ENCODE peak calls at places on chromosomes 7 and 10, in eight cellular contexts. I is colonic mucosa, E is GM23338, F is transverse colon, K is thyroid gland, G is breast epithelium, V is sigmoid colon, B is upper lobe of left lung. T is an unnamed sample.

GRCh38 chr10:87618470-87619423 is 40.9 kb upstream of the PAPSS2 start:
- DNase-seq in I (peak; percentile 82), E (no peak), F (peak; percentile 63), K (peak; percentile 63), G (no peak), V (no peak), B (peak; percentile 1), T (no peak)

GRCh38 chr7:891291-891690 is 14.9 kb downstream of the GET4 start:
- DNase-seq in I (no peak), E (no peak), F (no peak), K (no peak), G (no peak), V (no peak), B (peak; percentile 73), T (no peak)

GRCh38 chr7:19376591-19376990 is 231.4 kb upstream of the FERD3L start:
- DNase-seq in I (no peak), E (no peak), F (no peak), K (no peak), G (no peak), V (no peak), B (no peak), T (no peak)

GRCh38 chr7:44065431-44066110 is at the start of gene PGAM2:
- DNase-seq in I (no peak), E (peak; percentile 67), F (peak; percentile 18), K (peak; percentile 78), G (no peak), V (peak; percentile 79), B (no peak), T (no peak)

GRCh38 chr10:69407621-69408301 is 9.0 kb downstream of the TACR2 start:
- DNase-seq in I (no peak), E (peak; percentile 58), F (no peak), K (peak; percentile 20), G (peak; percentile 24), V (no peak), B (no peak), T (peak; percentile 64)

GRCh38 chr7:36683695-36684357 is 40.5 kb downstream of the AOAH start:
- DNase-seq in I (no peak), E (no peak), F (no peak), K (no peak), G (no peak), V (no peak), B (no peak), T (no peak)

GRCh38 chr10:68348265-68348741 is 15.6 kb upstream of the PBLD start:
- DNase-seq in I (peak; percentile 58), E (peak; percentile 85), F (peak; percentile 38), K (peak; percentile 26), G (no peak), V (no peak), B (no peak), T (peak; percentile 81)

GRCh38 chr10:13219685-13220670 is 14.2 kb downstream of the UCMA start:
- DNase-seq in I (peak; percentile 20), E (peak; percentile 84), F (peak; percentile 15), K (peak; percentile 60), G (peak; percentile 78), V (peak; percentile 26), B (no peak), T (no peak)

GRCh38 chr7:155208681-155209477 is 88.8 kb upstream of the INSIG1 start:
- DNase-seq in I (no peak), E (no peak), F (no peak), K (no peak), G (no peak), V (no peak), B (no peak), T (peak; percentile 47)

GRCh38 chr7:1110358-1110757 is 22.4 kb downstream of the GPER1 start:
- DNase-seq in I (no peak), E (no peak), F (no peak), K (no peak), G (no peak), V (no peak), B (peak; percentile 78), T (no peak)

GRCh38 chr7:155322530-155322929 is 24.9 kb downstream of the INSIG1 start:
- DNase-seq in I (no peak), E (no peak), F (no peak), K (no peak), G (no peak), V (no peak), B (no peak), T (no peak)

GRCh38 chr10:72622271-72622670 is 3.6 kb downstream of the MICU1 start:
- DNase-seq in I (no peak), E (peak; percentile 29), F (no peak), K (no peak), G (no peak), V (no peak), B (no peak), T (no peak)

GRCh38 chr7:3154317-3154716 is 110.7 kb upstream of the CARD11 start:
- DNase-seq in I (no peak), E (no peak), F (no peak), K (no peak), G (no peak), V (peak; percentile 41), B (no peak), T (no peak)

GRCh38 chr10:16828114-16828568 is 10.9 kb upstream of the RSU1 start:
- DNase-seq in I (peak; percentile 72), E (peak; percentile 95), F (peak; percentile 59), K (peak; percentile 50), G (no peak), V (peak; percentile 71), B (no peak), T (peak; percentile 95)

GRCh38 chr7:88759216-88759955 is at the start of gene ZNF804B:
- DNase-seq in I (no peak), E (peak; percentile 74), F (peak; percentile 5), K (peak; percentile 81), G (no peak), V (peak; percentile 62), B (peak; percentile 83), T (no peak)

GRCh38 chr10:43197834-43198681 is 59.8 kb downstream of the CSGALNACT2 start:
- DNase-seq in I (no peak), E (peak; percentile 42), F (no peak), K (no peak), G (peak; percentile 14), V (peak; percentile 40), B (peak; percentile 61), T (peak; percentile 50)
- TF ChIP-seq CTCF in I (peak; percentile 17), E (peak; percentile 49), F (no peak), K (no peak), G (no peak), V (no peak), B (peak; percentile 32), T (peak; percentile 62)

GRCh38 chr10:93977442-93977841 is 16.3 kb upstream of the PLCE1 start:
- DNase-seq in I (no peak), E (no peak), F (no peak), K (no peak), G (no peak), V (no peak), B (no peak), T (no peak)
- H3K36me3 ChIP-seq in I (no peaks in the 10 kb centered on the region), E (no peaks in the 10 kb centered on the region), F (no peaks in the 10 kb centered on the region), K (no peaks in the 10 kb centered on the region), G (no peaks in the 10 kb centered on the region), V (no peaks in the 10 kb centered on the region), B (no peaks in the 10 kb centered on the region), T (no peaks in the 10 kb centered on the region)

GRCh38 chr7:96228760-96229159 is 93.1 kb downstream of the SLC25A13 start:
- DNase-seq in I (no peak), E (no peak), F (no peak), K (no peak), G (no peak), V (no peak), B (peak; percentile 61), T (no peak)

GRCh38 chr7:96225251-96225650 is 96.6 kb downstream of the SLC25A13 start:
- DNase-seq in I (no peak), E (no peak), F (no peak), K (no peak), G (no peak), V (no peak), B (no peak), T (no peak)

GRCh38 chr7:96224073-96224472 is 97.8 kb downstream of the SLC25A13 start:
- DNase-seq in I (no peak), E (no peak), F (no peak), K (no peak), G (no peak), V (no peak), B (no peak), T (no peak)

GRCh38 chr7:96221888-96222287 is 100.0 kb downstream of the SLC25A13 start:
- DNase-seq in I (no peak), E (no peak), F (no peak), K (no peak), G (no peak), V (no peak), B (no peak), T (no peak)

GRCh38 chr7:96224682-96225081 is 97.2 kb downstream of the SLC25A13 start:
- DNase-seq in I (no peak), E (peak; percentile 55), F (no peak), K (no peak), G (no peak), V (no peak), B (no peak), T (peak; percentile 47)
- H3K4me1 ChIP-seq in I (no peaks in the 10 kb centered on the region), E (no peaks in the 10 kb centered on the region), F (peaks cover 6% of the 10 kb centered on the region), K (peaks cover 10% of the 10 kb centered on the region), G (no peaks in the 10 kb centered on the region), V (no peaks in the 10 kb centered on the region), B (peaks cover 1% of the 10 kb centered on the region), T (no peaks in the 10 kb centered on the region)

GRCh38 chr10:77586719-77587423 is 50.7 kb downstream of the KCNMA1 start:
- DNase-seq in I (peak; percentile 48), E (no peak), F (peak; percentile 57), K (peak; percentile 51), G (no peak), V (peak; percentile 95), B (no peak), T (no peak)
- TF ChIP-seq CTCF in I (no peak), E (no peak), F (no peak), K (no peak), G (no peak), V (no peak), B (no peak), T (no peak)

DNA sequence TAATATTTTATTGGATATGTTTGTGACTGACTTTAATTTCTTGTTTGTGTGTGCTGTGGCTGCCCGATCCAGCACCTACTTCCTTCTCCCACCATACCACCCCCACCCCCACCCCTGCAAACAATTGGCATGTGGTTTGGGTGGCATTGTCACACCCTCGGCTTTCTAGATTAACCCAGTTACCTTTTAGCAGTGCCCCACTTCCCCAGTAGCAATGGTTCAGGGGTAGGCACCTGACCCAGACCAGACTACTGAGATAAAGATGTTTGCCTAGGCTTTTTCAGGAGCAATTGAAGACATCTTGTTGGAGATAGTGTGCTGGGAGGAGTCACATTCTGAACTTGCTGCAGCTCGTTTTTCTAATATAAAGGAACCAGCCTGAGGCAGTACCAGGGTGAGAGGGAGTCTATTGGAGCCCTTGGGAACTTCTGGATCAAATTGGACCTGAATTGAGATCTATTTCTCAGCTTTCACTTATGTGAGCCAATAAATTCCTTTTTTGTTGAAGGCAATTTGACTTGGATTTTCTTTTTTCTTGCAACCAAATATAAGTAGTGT is 37.7 kb downstream of the RAB18 start:
- DNase-seq in I (no peak), E (no peak), F (no peak), K (no peak), G (no peak), V (no peak), B (no peak), T (no peak)
- H3K36me3 ChIP-seq in I (no peaks in the 10 kb centered on the region), E (no peaks in the 10 kb centered on the region), F (no peaks in the 10 kb centered on the region), K (peaks cover 11% of the 10 kb centered on the region), G (no peaks in the 10 kb centered on the region), V (no peaks in the 10 kb centered on the region), B (peaks cover 10% of the 10 kb centered on the region), T (peaks cover 14% of the 10 kb centered on the region)